ENCODE peak calls at places on chromosome 12, in eight cellular contexts. T is GM12865, X is K562, J is mammary epithelial cell, U is neural crest cell, S is GM06990, L is lower lobe of right lung, C is fibroblast of lung. M is an unnamed sample.
A peak's percentile ranks its signal among the peaks of the same experiment; 100 is the strongest.

GRCh38 chr12:110689601-110690430 is 901 bp upstream of the HVCN1 start:
- DNase-seq in T (peak; percentile 93), X (peak; percentile 34), J (no peak), U (no peak), S (peak; percentile 83), L (peak; percentile 66), C (peak; percentile 25), M (peak; percentile 72)

GRCh38 chr12:46371718-46372130 is 849 bp downstream of the SLC38A2 start:
- DNase-seq in T (peak; percentile 62), X (peak; percentile 62), J (no peak), U (no peak), S (no peak), L (peak; percentile 90), C (peak; percentile 49), M (no peak)

GRCh38 chr12:76451528-76451927 is 103.3 kb upstream of the BBS10 start:
- DNase-seq in T (no peak), X (no peak), J (no peak), U (no peak), S (no peak), L (no peak), C (no peak), M (no peak)

GRCh38 chr12:45966486-45966885 is 23.9 kb downstream of the SCAF11 start:
- DNase-seq in T (no peak), X (no peak), J (no peak), U (no peak), S (no peak), L (no peak), C (peak; percentile 92), M (no peak)

GRCh38 chr12:116856729-116857128 is 24.5 kb downstream of the HRK start:
- DNase-seq in T (no peak), X (no peak), J (no peak), U (no peak), S (no peak), L (no peak), C (no peak), M (no peak)

GRCh38 chr12:122951406-122951805 is 14.9 kb downstream of the ABCB9 start:
- DNase-seq in T (peak; percentile 43), X (no peak), J (peak; percentile 71), U (no peak), S (no peak), L (no peak), C (peak; percentile 58), M (no peak)

GRCh38 chr12:62799766-62800406 is 135.1 kb downstream of the PPM1H start:
- DNase-seq in T (peak; percentile 63), X (no peak), J (no peak), U (no peak), S (no peak), L (no peak), C (no peak), M (no peak)

GRCh38 chr12:43444940-43445564 is 107.0 kb downstream of the ADAMTS20 start:
- DNase-seq in T (peak; percentile 71), X (peak; percentile 31), J (peak; percentile 45), U (peak; percentile 63), S (no peak), L (no peak), C (peak; percentile 40), M (no peak)

GRCh38 chr12:131162113-131162512 is 208.4 kb downstream of the ADGRD1 start:
- DNase-seq in T (no peak), X (no peak), J (no peak), U (no peak), S (no peak), L (no peak), C (no peak), M (no peak)

GRCh38 chr12:131157739-131158138 is 204.0 kb downstream of the ADGRD1 start:
- DNase-seq in T (no peak), X (no peak), J (no peak), U (no peak), S (no peak), L (no peak), C (no peak), M (no peak)

GRCh38 chr12:131155131-131155530 is 201.4 kb downstream of the ADGRD1 start:
- DNase-seq in T (no peak), X (no peak), J (no peak), U (no peak), S (no peak), L (no peak), C (no peak), M (no peak)

GRCh38 chr12:131163189-131163738 is 209.6 kb downstream of the ADGRD1 start:
- DNase-seq in T (no peak), X (no peak), J (no peak), U (no peak), S (no peak), L (no peak), C (no peak), M (no peak)

DNA sequence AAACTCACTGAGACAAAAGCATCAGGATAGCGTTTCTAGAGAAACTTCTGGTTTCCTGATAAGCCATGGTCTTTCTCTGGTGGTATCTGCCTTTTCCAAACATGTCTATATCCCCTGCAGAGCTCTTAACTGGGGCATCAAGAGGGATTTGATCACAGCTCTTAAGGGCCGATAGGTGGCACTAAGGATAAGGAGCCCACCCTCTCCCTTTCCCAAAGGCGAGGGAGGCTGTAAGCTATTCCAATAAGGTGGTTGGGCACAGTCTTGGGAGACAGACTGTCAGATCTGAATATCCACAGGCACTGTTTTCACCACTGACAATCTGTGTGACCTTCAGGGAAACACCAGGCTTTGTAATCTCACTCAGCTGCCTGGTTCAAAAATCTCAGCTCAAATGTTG is 206.0 kb downstream of the ADGRD1 start:
- DNase-seq in T (no peak), X (no peak), J (no peak), U (no peak), S (no peak), L (no peak), C (no peak), M (no peak)
- TF ChIP-seq CTCF in T (no peak), X (no peak), J (no peak), U (no peak), S (peak; percentile 12), L (no peak), C (no peak), M (peak; percentile 20)

DNA sequence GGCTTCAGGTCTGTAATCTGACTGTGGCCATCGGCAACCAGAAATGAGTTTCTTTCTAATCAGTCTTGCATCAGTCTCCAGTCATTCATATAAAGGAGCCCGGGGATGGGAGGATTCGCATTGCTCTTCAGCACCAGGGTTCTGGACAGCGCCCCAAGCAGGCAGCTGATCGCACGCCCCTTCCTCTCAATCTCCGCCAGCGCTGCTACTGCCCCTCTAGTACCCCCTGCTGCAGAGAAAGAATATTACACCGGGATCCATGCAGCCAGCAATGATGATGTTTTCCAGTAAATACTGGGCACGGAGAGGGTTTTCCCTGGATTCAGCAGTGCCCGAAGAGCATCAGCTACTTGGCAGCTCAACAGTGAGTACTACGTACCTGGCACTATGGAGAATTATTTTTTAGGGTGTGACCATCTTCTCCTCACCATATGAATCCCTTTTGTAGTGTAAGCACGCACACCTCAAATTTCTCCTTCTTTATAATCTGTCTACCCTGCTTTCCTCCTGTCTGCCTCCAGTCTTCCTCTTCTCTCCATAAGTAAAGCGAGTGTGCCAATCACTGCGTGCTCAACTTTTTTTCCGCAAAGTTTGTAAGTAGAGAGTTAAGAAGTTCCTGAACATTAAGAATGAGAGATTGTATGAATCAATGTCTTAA is at the start of gene TPH2:
- DNase-seq in T (peak; percentile 62), X (peak; percentile 85), J (peak; percentile 34), U (peak; percentile 90), S (peak; percentile 31), L (peak; percentile 56), C (peak; percentile 56), M (no peak)
- TF ChIP-seq CTCF in T (peak; percentile 53), X (peak; percentile 92), J (peak; percentile 66), U (peak; percentile 75), S (peak; percentile 55), L (peak; percentile 44), C (peak; percentile 76), M (peak; percentile 79)

GRCh38 chr12:51424662-51425539 is at the start of gene SLC4A8:
- DNase-seq in T (peak; percentile 92), X (peak; percentile 97), J (peak; percentile 52), U (peak; percentile 94), S (peak; percentile 91), L (peak; percentile 88), C (peak; percentile 88), M (peak; percentile 80)
- TF ChIP-seq CTCF in T (peak; percentile 88), X (peak; percentile 81), J (peak; percentile 55), U (peak; percentile 87), S (peak; percentile 92), L (peak; percentile 73), C (peak; percentile 68), M (peak; percentile 53)

GRCh38 chr12:94329366-94329765 is 130.3 kb downstream of the CEP83 start:
- DNase-seq in T (peak; percentile 7), X (no peak), J (no peak), U (no peak), S (no peak), L (no peak), C (no peak), M (no peak)
- TF ChIP-seq CTCF in T (no peak), X (no peak), J (no peak), U (no peak), S (peak; percentile 9), L (no peak), C (peak; percentile 12), M (peak; percentile 13)

GRCh38 chr12:25825494-25825893 is 133.0 kb upstream of the RASSF8 start:
- DNase-seq in T (no peak), X (no peak), J (no peak), U (no peak), S (no peak), L (no peak), C (no peak), M (no peak)
- TF ChIP-seq CTCF in T (peak; percentile 2), X (no peak), J (no peak), U (no peak), S (peak; percentile 28), L (no peak), C (peak; percentile 21), M (peak; percentile 21)

GRCh38 chr12:101995684-101996083 is 66.1 kb downstream of the WASHC3 start:
- DNase-seq in T (no peak), X (no peak), J (no peak), U (no peak), S (no peak), L (no peak), C (no peak), M (no peak)
- TF ChIP-seq CTCF in T (no peak), X (no peak), J (no peak), U (no peak), S (no peak), L (no peak), C (no peak), M (no peak)

DNA sequence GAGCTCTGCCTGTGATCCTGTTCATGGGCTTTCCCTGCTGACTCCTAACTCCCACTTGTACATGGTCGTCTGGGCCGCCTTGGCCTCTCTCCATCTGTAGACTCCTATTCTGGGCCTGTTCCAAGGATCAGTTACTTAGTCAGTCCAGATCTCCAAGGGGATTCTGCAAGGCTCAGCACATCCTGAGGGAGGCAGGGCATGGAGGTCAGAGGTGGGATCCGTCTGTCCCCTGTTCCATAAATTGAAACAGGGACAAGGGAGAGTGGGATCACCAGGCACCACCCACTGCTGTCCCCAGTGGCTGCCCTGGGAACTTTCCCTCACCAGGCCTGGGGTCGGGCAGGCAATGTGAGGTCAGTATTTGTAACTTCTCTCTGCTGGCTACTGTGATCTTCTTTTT is 43.5 kb downstream of the KCTD10 start:
- DNase-seq in T (no peak), X (peak; percentile 65), J (no peak), U (no peak), S (no peak), L (no peak), C (no peak), M (no peak)
- TF ChIP-seq CTCF in T (peak; percentile 23), X (peak; percentile 53), J (peak; percentile 23), U (no peak), S (peak; percentile 34), L (peak; percentile 30), C (peak; percentile 23), M (peak; percentile 4)

M was measured in D721Med.